ENCODE peak calls at places on chromosome 11, in nine cellular contexts. Y is fibroblast of lung, G is islet precursor cell, P is NCI-H460, B is globus pallidus, S is endothelial cell, W is hypothalamus, X is EH, H is neuronal stem cell. Z is an unnamed sample.

GRCh38 chr11:2563216-2564007 is 118.6 kb downstream of the KCNQ1 start:
- DNase-seq in Y (no peak), G (no peak), P (no peak), B (no peak), S (no peak), W (no peak), X (no peak), H (no peak), Z (no peak)

GRCh38 chr11:94193288-94193687 is 64.6 kb downstream of the PANX1 start:
- DNase-seq in Y (peak; percentile 77), G (no peak), P (no peak), B (no peak), S (no peak), W (no peak), X (peak; percentile 84), H (no peak), Z (peak; percentile 84)

GRCh38 chr11:117618956-117619355 is 178.1 kb downstream of the DSCAML1 start:
- DNase-seq in Y (no peak), G (peak; percentile 66), P (no peak), B (peak; percentile 62), S (peak; percentile 14), W (no peak), X (no peak), H (no peak), Z (no peak)

GRCh38 chr11:78465169-78465942 is 47.7 kb upstream of the GAB2 start:
- DNase-seq in Y (no peak), G (no peak), P (no peak), B (no peak), S (no peak), W (no peak), X (no peak), H (no peak), Z (no peak)

GRCh38 chr11:13664351-13664750 is 4.1 kb upstream of the FAR1 start:
- DNase-seq in Y (no peak), G (no peak), P (no peak), B (no peak), S (no peak), W (no peak), X (no peak), H (no peak), Z (no peak)

GRCh38 chr11:70688142-70688541 is 289.8 kb downstream of the CTTN start:
- DNase-seq in Y (no peak), G (no peak), P (no peak), B (no peak), S (no peak), W (no peak), X (no peak), H (no peak), Z (no peak)

GRCh38 chr11:127044535-127044934 is 44.0 kb upstream of the KIRREL3 start:
- DNase-seq in Y (no peak), G (no peak), P (no peak), B (no peak), S (no peak), W (no peak), X (no peak), H (no peak), Z (no peak)

GRCh38 chr11:10371926-10372641 is 67.2 kb downstream of the ADM start:
- DNase-seq in Y (peak; percentile 11), G (no peak), P (no peak), B (no peak), S (no peak), W (no peak), X (peak; percentile 66), H (no peak), Z (no peak)

GRCh38 chr11:95897731-95898130 is 26.2 kb downstream of the MTMR2 start:
- DNase-seq in Y (peak; percentile 67), G (no peak), P (no peak), B (no peak), S (no peak), W (no peak), X (peak; percentile 36), H (no peak), Z (peak; percentile 67)

GRCh38 chr11:91972665-91973266 is 251.9 kb upstream of the FAT3 start:
- DNase-seq in Y (no peak), G (no peak), P (no peak), B (no peak), S (no peak), W (no peak), X (no peak), H (peak; percentile 11), Z (no peak)

GRCh38 chr11:111586305-111586915 is 15.8 kb upstream of the SIK2 start:
- DNase-seq in Y (peak; percentile 66), G (no peak), P (peak; percentile 38), B (peak; percentile 47), S (peak; percentile 37), W (no peak), X (peak; percentile 57), H (no peak), Z (peak; percentile 72)

Z was measured in astrocyte of the spinal cord.